ENCODE peak calls at places on chromosomes 12 and 14, in six cellular contexts. R, P, D, J, U and C are unnamed samples.

GRCh38 chr12:39905152-39905551 is 200.7 kb downstream of the SLC2A13 start:
- DNase-seq in J (peak; percentile 70), D (peak; percentile 88), P (no peak), U (no peak), R (peak; percentile 35), C (no peak)

GRCh38 chr12:60100852-60101251 is 505.0 kb downstream of the SLC16A7 start:
- DNase-seq in D (no peak), J (no peak), U (no peak), R (no peak), P (no peak), C (no peak)

GRCh38 chr12:31203261-31203660 is 122.7 kb downstream of the SINHCAF start:
- DNase-seq in J (no peak), R (no peak), P (no peak), U (no peak), D (no peak), C (no peak)

GRCh38 chr14:105400016-105400415 is 1.7 kb downstream of the TEX22 start:
- DNase-seq in J (no peak), U (no peak), D (no peak), R (no peak), P (no peak), C (no peak)

GRCh38 chr12:50778663-50779590 is 15.0 kb downstream of the ATF1 start:
- DNase-seq in P (no peak), D (no peak), J (no peak), U (no peak), R (no peak), C (no peak)

GRCh38 chr12:47023311-47023710 is 56.1 kb upstream of the PCED1B start:
- DNase-seq in R (no peak), D (no peak), U (no peak), J (no peak), P (no peak), C (no peak)

GRCh38 chr12:41932470-41932991 is 212.1 kb downstream of the GXYLT1 start:
- DNase-seq in U (peak; percentile 66), D (no peak), P (peak; percentile 2), J (no peak), R (peak; percentile 16), C (peak; percentile 69)

GRCh38 chr14:54117401-54117800 is 160.8 kb upstream of the BMP4 start:
- DNase-seq in U (no peak), D (no peak), J (no peak), R (no peak), P (no peak), C (no peak)

GRCh38 chr14:49966304-49966809 is 73.5 kb downstream of the ARF6 start:
- DNase-seq in R (peak; percentile 48), J (no peak), D (no peak), P (no peak), U (no peak), C (peak; percentile 58)

GRCh38 chr12:86523844-86524243 is 267.7 kb upstream of the MGAT4C start:
- DNase-seq in D (no peak), R (no peak), U (no peak), P (no peak), J (no peak), C (no peak)

GRCh38 chr12:13275366-13275765 is 78.8 kb downstream of the EMP1 start:
- DNase-seq in J (no peak), R (no peak), P (no peak), U (no peak), D (no peak), C (no peak)

GRCh38 chr14:52551696-52552062 is 626 bp downstream of the TXNDC16 start:
- DNase-seq in D (no peak), J (no peak), R (peak; percentile 28), U (peak; percentile 14), P (no peak), C (peak; percentile 78)

GRCh38 chr12:31629756-31630732 is 29.4 kb upstream of the ETFBKMT start:
- DNase-seq in P (no peak), D (peak; percentile 47), R (peak; percentile 77), J (no peak), U (no peak), C (no peak)

GRCh38 chr14:64918216-64918615 is 4.0 kb downstream of the CHURC1 start:
- DNase-seq in U (no peak), D (no peak), R (peak; percentile 46), P (no peak), J (no peak), C (no peak)